ENCODE peak calls at places on chromosome 16, in six cellular contexts. O, Q, J, U, Y and I are unnamed samples.

GRCh38 chr16:67653131-67654068 is 6.7 kb downstream of the ACD start:
- DNase-seq in O (no peak), Q (no peak), J (no peak), U (peak; percentile 21), Y (no peak), I (no peak)

GRCh38 chr16:27762441-27762840 is 212.5 kb downstream of the KATNIP start:
- DNase-seq in O (no peak), Q (no peak), J (no peak), U (peak; percentile 46), Y (no peak), I (peak; percentile 30)

GRCh38 chr16:68421076-68421475 is 27.2 kb downstream of the SMPD3 start:
- DNase-seq in O (no peak), Q (no peak), J (no peak), U (no peak), Y (no peak), I (no peak)

GRCh38 chr16:79717324-79717848 is 116.8 kb upstream of the MAF start:
- DNase-seq in O (no peak), Q (no peak), J (no peak), U (no peak), Y (no peak), I (peak; percentile 23)

GRCh38 chr16:85490971-85491771 is 122.0 kb upstream of the GSE1 start:
- DNase-seq in O (peak; percentile 49), Q (peak; percentile 48), J (peak; percentile 70), U (peak; percentile 11), Y (no peak), I (no peak)

GRCh38 chr16:2019500-2019899 is at the start of gene NPW:
- DNase-seq in O (no peak), Q (no peak), J (peak; percentile 16), U (no peak), Y (no peak), I (no peak)

GRCh38 chr16:46793841-46794240 is 37.1 kb downstream of the C16orf87 start:
- DNase-seq in O (no peak), Q (no peak), J (no peak), U (no peak), Y (no peak), I (no peak)

GRCh38 chr16:75227361-75228142 is 8.8 kb downstream of the CTRB1 start:
- DNase-seq in O (peak; percentile 76), Q (no peak), J (no peak), U (no peak), Y (no peak), I (no peak)

GRCh38 chr16:57609541-57610401 is 18.7 kb upstream of the ADGRG1 start:
- DNase-seq in O (peak; percentile 55), Q (peak; percentile 79), J (peak; percentile 31), U (peak; percentile 59), Y (peak; percentile 25), I (no peak)

GRCh38 chr16:80836846-80837245 is 32.4 kb upstream of the CDYL2 start:
- DNase-seq in O (no peak), Q (no peak), J (no peak), U (no peak), Y (no peak), I (peak; percentile 80)

GRCh38 chr16:31453255-31454204 is 5.8 kb upstream of the ARMC5 start:
- DNase-seq in O (no peak), Q (no peak), J (no peak), U (peak; percentile 65), Y (peak; percentile 68), I (peak; percentile 68)

GRCh38 chr16:19765860-19766553 is 47.9 kb downstream of the IQCK start:
- DNase-seq in O (peak; percentile 35), Q (peak; percentile 68), J (no peak), U (peak; percentile 42), Y (no peak), I (peak; percentile 28)

GRCh38 chr16:49513040-49513439 is 139.4 kb downstream of the C16orf78 start:
- DNase-seq in O (no peak), Q (no peak), J (peak; percentile 36), U (no peak), Y (no peak), I (no peak)
- TF ChIP-seq CTCF in O (no peak), Q (no peak), J (peak; percentile 51), U (no peak), Y (no peak), I (no peak)

GRCh38 chr16:78503501-78504110 is 404.2 kb downstream of the WWOX start:
- DNase-seq in O (peak; percentile 54), Q (peak; percentile 61), J (peak; percentile 39), U (peak; percentile 82), Y (no peak), I (peak; percentile 86)

GRCh38 chr16:78506372-78507193 is 407.1 kb downstream of the WWOX start:
- DNase-seq in O (no peak), Q (no peak), J (no peak), U (no peak), Y (no peak), I (no peak)

GRCh38 chr16:78504391-78504945 is 405.0 kb downstream of the WWOX start:
- DNase-seq in O (peak; percentile 24), Q (peak; percentile 32), J (no peak), U (peak; percentile 54), Y (no peak), I (peak; percentile 86)

GRCh38 chr16:78507576-78507975 is 408.1 kb downstream of the WWOX start:
- DNase-seq in O (no peak), Q (no peak), J (no peak), U (no peak), Y (no peak), I (no peak)

GRCh38 chr16:78505544-78506371 is 406.3 kb downstream of the WWOX start:
- DNase-seq in O (peak; percentile 50), Q (peak; percentile 33), J (no peak), U (peak; percentile 68), Y (no peak), I (peak; percentile 74)
- H3K4me3 ChIP-seq in O (no peak overlapping the region), Q (no peak overlapping the region), J (no peak overlapping the region), U (no peak overlapping the region), Y (no peak overlapping the region), I (peak overlapping the region; percentile 22)

DNA sequence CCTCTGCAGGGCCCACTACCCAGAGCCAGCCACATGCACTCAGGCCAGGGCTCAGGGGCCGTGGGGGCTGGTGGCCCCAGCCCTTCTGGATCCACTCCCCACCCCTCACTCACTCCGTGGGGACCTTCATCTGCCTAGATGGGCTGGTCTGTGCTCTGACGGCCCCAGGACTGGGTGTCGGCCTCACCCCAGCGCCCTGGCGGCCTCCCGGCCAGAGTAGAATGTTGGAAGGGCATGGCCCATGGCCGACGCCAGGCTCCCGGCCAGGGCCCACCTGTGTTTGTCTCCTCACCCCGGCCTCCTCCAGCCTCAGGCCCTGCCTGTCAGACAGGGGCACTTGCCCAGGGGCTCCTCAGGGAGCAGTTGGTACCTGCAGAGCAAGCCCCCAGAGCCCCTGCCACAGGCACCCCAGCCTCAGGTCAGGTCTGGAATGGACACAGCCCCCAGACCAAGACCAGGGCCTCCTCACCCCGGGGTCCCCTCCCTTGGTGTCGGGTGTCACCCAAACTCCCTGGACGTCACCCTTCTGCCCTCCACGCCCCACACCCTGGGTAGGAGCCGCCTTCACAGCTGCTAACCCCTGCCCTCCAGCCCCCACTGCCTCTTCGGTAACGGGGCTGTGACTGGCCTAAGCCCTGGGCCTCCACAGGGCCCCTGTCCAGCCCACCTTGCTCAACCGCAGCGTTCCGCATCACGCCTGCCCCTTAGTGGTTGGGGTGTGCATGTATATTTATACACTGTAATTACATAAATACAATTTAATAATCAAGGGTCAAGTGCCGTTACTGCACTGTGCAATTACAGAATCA is 3.0 kb upstream of the CDH15 start:
- DNase-seq in O (no peak), Q (no peak), J (peak; percentile 49), U (no peak), Y (no peak), I (no peak)
- TF ChIP-seq CTCF in O (no peak), Q (no peak), J (peak; percentile 70), U (no peak), Y (no peak), I (no peak)

GRCh38 chr16:56191807-56192643 is 736 bp downstream of the GNAO1 start:
- DNase-seq in O (no peak), Q (no peak), J (no peak), U (no peak), Y (no peak), I (no peak)
- H3K4me3 ChIP-seq in O (peak overlapping the region; percentile 26), Q (peak overlapping the region; percentile 71), J (no peak overlapping the region), U (peak overlapping the region; percentile 49), Y (peak overlapping the region; percentile 34), I (peak overlapping the region; percentile 55)

GRCh38 chr16:50371936-50372595 is 3.3 kb upstream of the BRD7 start:
- DNase-seq in O (peak; percentile 30), Q (no peak), J (no peak), U (peak; percentile 43), Y (no peak), I (peak; percentile 21)
- TF ChIP-seq CTCF in O (peak; percentile 14), Q (no peak), J (no peak), U (peak; percentile 38), Y (peak; percentile 31), I (peak; percentile 44)

DNA sequence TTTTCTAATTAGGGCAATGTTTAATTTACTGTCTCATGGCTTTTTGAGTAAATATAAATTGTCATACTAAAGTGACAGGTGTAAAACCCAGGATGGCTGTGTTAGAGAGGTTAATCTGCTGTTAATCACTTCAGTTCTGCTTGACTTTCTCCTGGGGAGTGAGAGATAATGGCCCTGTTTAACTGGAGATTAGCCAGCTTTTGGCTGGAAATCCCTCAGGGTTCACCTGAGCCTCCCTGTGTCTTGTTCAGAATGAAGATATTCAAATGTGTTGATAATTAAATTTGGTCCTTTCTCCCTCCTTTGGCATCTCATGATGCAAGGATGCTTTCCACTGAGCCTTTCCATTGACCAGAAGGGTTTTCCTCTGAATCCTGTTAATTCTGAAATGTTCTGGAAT is 502.4 kb downstream of the RBFOX1 start:
- DNase-seq in O (no peak), Q (no peak), J (no peak), U (no peak), Y (no peak), I (no peak)
- H3K4me3 ChIP-seq in O (no peak overlapping the region), Q (no peak overlapping the region), J (no peak overlapping the region), U (no peak overlapping the region), Y (no peak overlapping the region), I (no peak overlapping the region)

GRCh38 chr16:86865866-86866675 is 287.7 kb downstream of the FOXL1 start:
- DNase-seq in O (no peak), Q (no peak), J (no peak), U (no peak), Y (no peak), I (peak; percentile 52)
- TF ChIP-seq CTCF in O (no peak), Q (no peak), J (no peak), U (no peak), Y (no peak), I (no peak)

DNA sequence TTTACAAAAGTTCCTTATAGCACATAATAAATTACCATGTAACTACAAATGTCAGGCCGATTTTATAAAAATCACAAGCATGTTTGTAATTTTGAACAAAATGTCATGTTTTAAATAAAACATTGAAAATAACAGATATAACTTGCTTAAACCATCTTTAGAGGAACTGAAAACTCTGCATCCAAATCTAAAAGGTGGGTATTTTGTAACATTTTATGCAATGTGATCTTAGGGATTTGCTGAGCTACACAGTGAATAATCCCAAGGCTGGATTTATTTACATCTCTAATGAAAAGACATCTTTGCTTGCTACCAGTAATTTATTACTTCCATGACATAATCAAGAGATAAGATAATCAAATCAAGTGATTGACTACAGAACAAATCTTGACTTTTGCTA is 47.5 kb downstream of the N4BP1 start:
- DNase-seq in O (no peak), Q (no peak), J (no peak), U (no peak), Y (no peak), I (no peak)
- H3K4me3 ChIP-seq in O (no peak overlapping the region), Q (no peak overlapping the region), J (no peak overlapping the region), U (no peak overlapping the region), Y (no peak overlapping the region), I (no peak overlapping the region)